ENCODE peak calls at places on chromosomes 5 and 9, in five cellular contexts. S is K562, N is HCT116, M is SK-N-SH, Z is GM12878. K is an unnamed sample.

GRCh38 chr5:72032769-72033168 is 74.5 kb upstream of the MAP1B start:
- DNase-seq in S (no peak), N (no peak), M (no peak), Z (no peak), K (no peak)

GRCh38 chr9:71975833-71976232 is 64.4 kb downstream of the C9orf85 start:
- DNase-seq in S (no peak), N (no peak), M (no peak), Z (no peak), K (peak; percentile 7)

GRCh38 chr5:112735702-112736101 is 2.0 kb upstream of the APC start:
- DNase-seq in S (no peak), N (no peak), M (no peak), Z (no peak), K (no peak)

GRCh38 chr9:93459432-93459847 is 6.1 kb upstream of the FAM120AOS start:
- DNase-seq in S (no peak), N (no peak), M (no peak), Z (no peak), K (no peak)

GRCh38 chr9:135008416-135008815 is 79.1 kb upstream of the OLFM1 start:
- DNase-seq in S (no peak), N (no peak), M (no peak), Z (no peak), K (no peak)

GRCh38 chr9:131503626-131504465 is 1.1 kb downstream of the POMT1 start:
- DNase-seq in S (peak; percentile 54), N (no peak), M (peak; percentile 65), Z (no peak), K (peak; percentile 63)

GRCh38 chr5:139711067-139711851 is 63.1 kb downstream of the CXXC5 start:
- DNase-seq in S (peak; percentile 72), N (no peak), M (peak; percentile 82), Z (no peak), K (peak; percentile 30)

GRCh38 chr5:157383151-157383810 is 76.7 kb upstream of the NIPAL4 start:
- DNase-seq in S (no peak), N (no peak), M (no peak), Z (no peak), K (no peak)

GRCh38 chr9:83304686-83305085 is 233.5 kb downstream of the FRMD3 start:
- DNase-seq in S (no peak), N (no peak), M (peak; percentile 77), Z (no peak), K (no peak)

GRCh38 chr5:145587308-145588071 is 247.7 kb downstream of the PRELID2 start:
- DNase-seq in S (no peak), N (peak; percentile 94), M (no peak), Z (no peak), K (no peak)

GRCh38 chr9:114847492-114848417 is 41.9 kb upstream of the TNFSF15 start:
- DNase-seq in S (no peak), N (no peak), M (no peak), Z (no peak), K (no peak)

GRCh38 chr5:133065482-133065881 is 13.7 kb downstream of the HSPA4 start:
- DNase-seq in S (no peak), N (no peak), M (no peak), Z (no peak), K (peak; percentile 71)

GRCh38 chr5:173452098-173452497 is 123.9 kb upstream of the STC2 start:
- DNase-seq in S (no peak), N (peak; percentile 73), M (no peak), Z (no peak), K (peak; percentile 75)

GRCh38 chr5:90866333-90866732 is 307.7 kb downstream of the ADGRV1 start:
- DNase-seq in S (peak; percentile 47), N (peak; percentile 27), M (peak; percentile 48), Z (no peak), K (peak; percentile 40)

GRCh38 chr9:77013932-77014596 is 5.4 kb upstream of the FOXB2 start:
- DNase-seq in S (no peak), N (no peak), M (peak; percentile 28), Z (no peak), K (no peak)

GRCh38 chr9:137974746-137975526 is 97.4 kb downstream of the CACNA1B start:
- DNase-seq in S (no peak), N (no peak), M (no peak), Z (no peak), K (no peak)

GRCh38 chr5:160419458-160420330 is 813 bp upstream of the SLU7 start:
- DNase-seq in S (peak; percentile 15), N (no peak), M (no peak), Z (no peak), K (no peak)

GRCh38 chr5:68531970-68532369 is 316.4 kb downstream of the PIK3R1 start:
- DNase-seq in S (no peak), N (no peak), M (no peak), Z (no peak), K (no peak)

GRCh38 chr5:68533571-68534051 is 318.1 kb downstream of the PIK3R1 start:
- DNase-seq in S (no peak), N (no peak), M (peak; percentile 61), Z (no peak), K (no peak)

GRCh38 chr5:68533051-68533450 is 317.5 kb downstream of the PIK3R1 start:
- DNase-seq in S (no peak), N (no peak), M (no peak), Z (no peak), K (peak; percentile 36)

GRCh38 chr5:68528877-68529276 is 313.3 kb downstream of the PIK3R1 start:
- DNase-seq in S (no peak), N (no peak), M (no peak), Z (no peak), K (no peak)

DNA sequence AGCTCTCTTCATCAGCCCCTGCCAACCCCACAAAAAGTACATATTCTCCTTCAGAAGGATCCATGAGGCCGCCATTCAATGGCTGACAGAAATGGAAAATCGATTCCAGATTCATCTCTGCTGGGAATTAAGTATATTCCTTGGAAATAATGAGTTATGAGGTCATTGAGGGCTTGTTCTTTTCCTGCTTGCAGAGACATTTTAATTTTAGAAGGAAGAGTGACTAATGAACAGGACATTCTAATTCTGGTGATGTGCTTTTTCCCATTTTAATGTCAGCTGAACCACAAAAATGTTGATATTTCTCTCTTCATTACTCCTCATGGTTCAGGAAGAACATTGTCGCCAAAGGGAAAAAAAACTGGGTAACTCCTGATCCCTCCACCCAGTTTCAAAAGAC is 314.0 kb downstream of the PIK3R1 start:
- DNase-seq in S (no peak), N (no peak), M (no peak), Z (no peak), K (no peak)
- TF ChIP-seq JUND in S (no peak), N (no peak), M (no peak), Z (no peak), K (no peak)

GRCh38 chr5:135241536-135241935 is 157.5 kb downstream of the MACROH2A1 start:
- DNase-seq in S (no peak), N (no peak), M (no peak), Z (no peak), K (no peak)

GRCh38 chr5:135240781-135241360 is 158.2 kb downstream of the MACROH2A1 start:
- DNase-seq in S (no peak), N (no peak), M (no peak), Z (no peak), K (no peak)

GRCh38 chr5:135238622-135239460 is 160.2 kb downstream of the MACROH2A1 start:
- DNase-seq in S (no peak), N (no peak), M (no peak), Z (no peak), K (no peak)

GRCh38 chr5:135240283-135240633 is 158.8 kb downstream of the MACROH2A1 start:
- DNase-seq in S (no peak), N (no peak), M (no peak), Z (no peak), K (no peak)

GRCh38 chr5:135239461-135240282 is 159.4 kb downstream of the MACROH2A1 start:
- DNase-seq in S (no peak), N (no peak), M (no peak), Z (no peak), K (no peak)
- TF ChIP-seq JUND in S (no peak), N (no peak), M (no peak), Z (no peak), K (no peak)

GRCh38 chr9:73402081-73403028 is 250.7 kb downstream of the ANXA1 start:
- DNase-seq in S (no peak), N (no peak), M (no peak), Z (no peak), K (no peak)
- TF ChIP-seq JUND in S (no peak), N (no peak), M (no peak), Z (no peak), K (no peak)

GRCh38 chr5:150731669-150732068 is 27.1 kb downstream of the DCTN4 start:
- DNase-seq in S (no peak), N (no peak), M (no peak), Z (no peak), K (no peak)

GRCh38 chr5:150729859-150730258 is 29.0 kb downstream of the DCTN4 start:
- DNase-seq in S (no peak), N (no peak), M (no peak), Z (no peak), K (no peak)

GRCh38 chr5:150738862-150739261 is 20.0 kb downstream of the DCTN4 start:
- DNase-seq in S (no peak), N (no peak), M (no peak), Z (no peak), K (no peak)

DNA sequence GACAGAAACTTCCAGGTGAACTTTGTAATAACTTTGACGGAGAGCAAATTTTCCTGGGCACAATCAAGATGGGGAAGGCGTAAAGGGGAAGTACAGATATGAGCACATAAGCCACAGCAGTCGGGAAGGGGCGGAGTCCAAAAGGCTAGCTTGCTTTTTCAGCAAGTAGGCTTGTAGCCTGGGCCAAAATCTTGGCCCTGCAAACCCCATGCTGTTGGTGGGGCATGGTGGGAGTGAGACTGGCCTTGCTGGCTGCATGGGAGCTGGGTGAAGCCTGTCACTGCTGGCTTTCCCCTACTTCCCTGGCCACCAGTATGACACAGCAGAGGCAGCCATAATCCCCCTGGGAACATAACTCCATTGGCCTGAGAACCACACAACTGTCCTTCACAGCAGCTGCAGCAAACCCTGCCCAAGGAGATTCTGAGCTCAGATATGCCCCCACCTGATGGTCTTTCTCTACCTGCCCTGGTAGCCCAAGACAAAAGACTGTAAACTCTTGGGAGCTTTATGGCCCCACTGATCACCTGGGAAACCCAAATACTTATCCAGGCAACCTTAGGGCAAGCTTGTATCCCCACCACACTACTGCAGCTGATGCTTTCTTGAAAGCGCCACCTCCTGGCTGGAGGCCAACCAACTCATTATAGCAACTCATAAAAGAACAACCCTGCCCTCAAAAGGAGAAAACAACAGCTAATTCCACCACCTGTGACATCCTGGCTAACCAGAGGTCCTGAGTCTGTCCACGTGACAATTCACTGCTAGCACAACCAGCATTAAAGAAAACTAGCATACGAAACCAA is 24.0 kb downstream of the DCTN4 start:
- DNase-seq in S (peak; percentile 45), N (no peak), M (no peak), Z (peak; percentile 53), K (no peak)
- TF ChIP-seq JUND in S (no peak), N (no peak), M (no peak), Z (no peak), K (no peak)